ENCODE peak calls at places on chromosome 19, in six cellular contexts. X is stimulated activated CD4-positive, alpha-beta T cell treated with anti-CD3 and anti-CD28 coated beads, Interleukin-15, amount 100 ng/mL, for 1 hour; U is pancreas; B is stimulated activated CD8-positive, alpha-beta memory T cell treated with anti-CD3 and anti-CD28 coated beads, Interleukin-15, amount 100 ng/mL, for 4 hours; M is heart right ventricle; S is activated CD4-positive, CD25-positive, alpha-beta regulatory T cell treated with anti-CD3 and anti-CD28 coated beads, Interleukin-2, amount 50 U/mL, for 16 hours. E is an unnamed sample.

GRCh38 chr19:3619631-3620012 is 7.0 kb downstream of the CACTIN start:
- DNase-seq in X (no peak), U (peak), B (no peak), M (peak), S (no peak), E (no peak)

GRCh38 chr19:35223856-35224505 is 4.6 kb downstream of the FAM187B start:
- DNase-seq in X (no peak), U (no peak), B (no peak), M (no peak), S (no peak), E (no peak)

GRCh38 chr19:18460313-18460712 is 22.4 kb upstream of the ISYNA1 start:
- DNase-seq in X (no peak), U (peak), B (no peak), M (peak), S (no peak), E (no peak)

GRCh38 chr19:39506944-39507714 is 7.8 kb upstream of the SELENOV start:
- DNase-seq in X (peak), U (no peak), B (peak), M (no peak), S (no peak), E (peak)

GRCh38 chr19:15115080-15115479 is 7.9 kb downstream of the SYDE1 start:
- DNase-seq in X (no peak), U (no peak), B (no peak), M (peak), S (no peak), E (no peak)

GRCh38 chr19:18596752-18597157 is 8.2 kb downstream of the REX1BD start:
- DNase-seq in X (no peak), U (peak), B (no peak), M (peak), S (no peak), E (no peak)

GRCh38 chr19:11856568-11857264 is 8.2 kb downstream of the ZNF439 start:
- DNase-seq in X (no peak), U (no peak), B (no peak), M (no peak), S (no peak), E (no peak)

GRCh38 chr19:8209111-8209964 is at the start of gene CERS4:
- DNase-seq in X (peak), U (peak), B (peak), M (no peak), S (peak), E (no peak)

GRCh38 chr19:42397315-42398166 is 7.4 kb upstream of the CNFN start:
- DNase-seq in X (no peak), U (no peak), B (no peak), M (no peak), S (no peak), E (no peak)

GRCh38 chr19:33683881-33684549 is 62.3 kb downstream of the CHST8 start:
- DNase-seq in X (no peak), U (peak), B (no peak), M (peak), S (no peak), E (peak)

GRCh38 chr19:27889156-27889555 is 1323.8 kb downstream of the UQCRFS1 start:
- DNase-seq in X (no peak), U (no peak), B (no peak), M (no peak), S (no peak), E (no peak)

GRCh38 chr19:3945838-3946237 is 13.0 kb downstream of the NMRK2 start:
- DNase-seq in X (no peak), U (no peak), B (no peak), M (no peak), S (no peak), E (no peak)

GRCh38 chr19:17035842-17036424 is 9.3 kb upstream of the CPAMD8 start:
- DNase-seq in X (no peak), U (no peak), B (no peak), M (no peak), S (no peak), E (no peak)

GRCh38 chr19:45087531-45087930 is 5.4 kb upstream of the PPP1R37 start:
- DNase-seq in X (no peak), U (no peak), B (no peak), M (no peak), S (no peak), E (no peak)

GRCh38 chr19:18102916-18103542 is 5.5 kb downstream of the MAST3 start:
- DNase-seq in X (no peak), U (no peak), B (no peak), M (no peak), S (no peak), E (no peak)

GRCh38 chr19:19643158-19644053 is at the start of gene GMIP:
- DNase-seq in X (peak), U (peak), B (peak), M (peak), S (peak), E (no peak)

GRCh38 chr19:44738161-44738535 is 10.4 kb upstream of the BCL3 start:
- DNase-seq in X (no peak), U (no peak), B (no peak), M (no peak), S (no peak), E (no peak)

GRCh38 chr19:39671739-39672363 is 16.1 kb downstream of the LGALS16 start:
- DNase-seq in X (no peak), U (no peak), B (no peak), M (no peak), S (peak), E (peak)

GRCh38 chr19:38700933-38701454 is 43.3 kb downstream of the CAPN12 start:
- DNase-seq in X (no peak), U (no peak), B (no peak), M (no peak), S (no peak), E (no peak)

GRCh38 chr19:20151617-20152145 is 15.3 kb upstream of the ZNF486 start:
- DNase-seq in X (no peak), U (no peak), B (no peak), M (no peak), S (no peak), E (no peak)

GRCh38 chr19:41871573-41872383 is 5.3 kb upstream of the CD79A start:
- DNase-seq in X (no peak), U (peak), B (peak), M (no peak), S (no peak), E (no peak)

GRCh38 chr19:46789371-46789770 is 977 bp upstream of the SLC1A5 start:
- DNase-seq in X (no peak), U (no peak), B (no peak), M (no peak), S (no peak), E (no peak)

GRCh38 chr19:7799640-7800355 is 30.2 kb upstream of the EVI5L start:
- DNase-seq in X (peak), U (peak), B (no peak), M (peak), S (peak), E (no peak)

GRCh38 chr19:49684251-49684982 is 5.0 kb upstream of the ADM5 start:
- DNase-seq in X (no peak), U (no peak), B (no peak), M (no peak), S (no peak), E (no peak)

GRCh38 chr19:16589917-16590316 is 17.7 kb upstream of the SLC35E1 start:
- DNase-seq in X (no peak), U (no peak), B (no peak), M (no peak), S (no peak), E (no peak)

GRCh38 chr19:30131722-30132291 is 189.8 kb downstream of the URI1 start:
- DNase-seq in X (no peak), U (no peak), B (no peak), M (no peak), S (no peak), E (no peak)

GRCh38 chr19:13060233-13060963 is 42.3 kb downstream of the LYL1 start:
- DNase-seq in X (no peak), U (no peak), B (no peak), M (peak), S (no peak), E (no peak)

GRCh38 chr19:6868341-6868740 is 19.0 kb upstream of the ADGRE1 start:
- DNase-seq in X (no peak), U (no peak), B (no peak), M (no peak), S (no peak), E (no peak)

GRCh38 chr19:49222011-49222410 is 64.4 kb downstream of the TRPM4 start:
- DNase-seq in X (no peak), U (no peak), B (no peak), M (no peak), S (no peak), E (no peak)